ENCODE peak calls at places on chromosomes 13 and 19, in nine cellular contexts. I is lower lobe of right lung, M is heart left ventricle, L is right lobe of liver, A is tibial artery, S is lower leg skin, R is upper lobe of right lung, E is right atrium auricular region, K is breast epithelium. G is an unnamed sample.

GRCh38 chr13:80141114-80141849 is 199.6 kb downstream of the SPRY2 start:
- DNase-seq in I (no peak), M (peak), L (no peak), A (peak), S (no peak), R (no peak), E (no peak), K (peak), G (no peak)

GRCh38 chr13:26021956-26022355 is 29.9 kb downstream of the SHISA2 start:
- DNase-seq in I (no peak), M (no peak), L (no peak), A (no peak), S (no peak), R (no peak), E (no peak), K (no peak), G (no peak)

GRCh38 chr13:48580185-48580803 is 47.4 kb upstream of the RCBTB2 start:
- DNase-seq in I (no peak), M (peak), L (no peak), A (peak), S (peak), R (no peak), E (peak), K (peak), G (no peak)

GRCh38 chr13:23460921-23461320 is 27.4 kb upstream of the SACS start:
- DNase-seq in I (no peak), M (no peak), L (no peak), A (no peak), S (no peak), R (no peak), E (no peak), K (no peak), G (no peak)

GRCh38 chr19:53537523-53538377 is at the start of gene ZNF331:
- DNase-seq in I (peak), M (peak), L (peak), A (peak), S (peak), R (peak), E (peak), K (peak), G (no peak)

GRCh38 chr13:28340272-28340793 is 154.6 kb downstream of the FLT1 start:
- DNase-seq in I (no peak), M (no peak), L (no peak), A (no peak), S (no peak), R (no peak), E (no peak), K (no peak), G (no peak)

GRCh38 chr19:35986664-35987570 is 8.1 kb upstream of the SDHAF1 start:
- DNase-seq in I (peak), M (no peak), L (no peak), A (no peak), S (peak), R (no peak), E (no peak), K (no peak), G (no peak)

GRCh38 chr13:92158335-92158734 is 759.9 kb downstream of the GPC5 start:
- DNase-seq in I (no peak), M (no peak), L (no peak), A (no peak), S (no peak), R (no peak), E (no peak), K (no peak), G (no peak)

GRCh38 chr13:21123956-21124355 is 52.4 kb downstream of the SKA3 start:
- DNase-seq in I (no peak), M (no peak), L (no peak), A (no peak), S (peak), R (no peak), E (no peak), K (no peak), G (no peak)

GRCh38 chr19:48121066-48121465 is 10.4 kb upstream of the PLA2G4C start:
- DNase-seq in I (no peak), M (no peak), L (no peak), A (no peak), S (no peak), R (no peak), E (no peak), K (no peak), G (no peak)

GRCh38 chr13:76189882-76190519 is 553.9 kb downstream of the LMO7 start:
- DNase-seq in I (no peak), M (no peak), L (no peak), A (no peak), S (no peak), R (no peak), E (no peak), K (no peak), G (no peak)

GRCh38 chr13:92187378-92187989 is 789.1 kb downstream of the GPC5 start:
- DNase-seq in I (no peak), M (no peak), L (no peak), A (no peak), S (no peak), R (no peak), E (no peak), K (no peak), G (no peak)

GRCh38 chr13:97921146-97921776 is 32.2 kb upstream of the IPO5 start:
- DNase-seq in I (no peak), M (no peak), L (no peak), A (no peak), S (no peak), R (no peak), E (no peak), K (no peak), G (no peak)

GRCh38 chr19:12833747-12834417 is 497 bp downstream of the RTBDN start:
- DNase-seq in I (no peak), M (no peak), L (no peak), A (no peak), S (no peak), R (peak), E (no peak), K (no peak), G (no peak)

GRCh38 chr19:5192568-5192967 is 148.0 kb downstream of the PTPRS start:
- DNase-seq in I (no peak), M (no peak), L (no peak), A (no peak), S (no peak), R (no peak), E (no peak), K (no peak), G (no peak)

GRCh38 chr13:113105032-113105993 is at the start of gene F7:
- DNase-seq in I (no peak), M (no peak), L (peak), A (no peak), S (no peak), R (no peak), E (no peak), K (no peak), G (no peak)

GRCh38 chr13:39976481-39976880 is 321.0 kb downstream of the COG6 start:
- DNase-seq in I (no peak), M (no peak), L (no peak), A (no peak), S (no peak), R (no peak), E (no peak), K (no peak), G (no peak)

GRCh38 chr19:41412953-41413352 is 14.2 kb downstream of the B3GNT8 start:
- DNase-seq in I (no peak), M (no peak), L (no peak), A (no peak), S (no peak), R (no peak), E (no peak), K (no peak), G (no peak)

GRCh38 chr19:14432817-14433453 is at the start of gene PKN1:
- DNase-seq in I (peak), M (peak), L (peak), A (no peak), S (no peak), R (peak), E (no peak), K (no peak), G (no peak)

GRCh38 chr19:7227735-7228134 is 66.5 kb downstream of the INSR start:
- DNase-seq in I (no peak), M (no peak), L (no peak), A (no peak), S (no peak), R (no peak), E (no peak), K (no peak), G (no peak)

GRCh38 chr13:57787058-57787791 is 155.7 kb downstream of the PCDH17 start:
- DNase-seq in I (no peak), M (no peak), L (no peak), A (no peak), S (no peak), R (no peak), E (no peak), K (no peak), G (no peak)

GRCh38 chr19:48991823-48992570 is 1.1 kb downstream of the GYS1 start:
- DNase-seq in I (peak), M (peak), L (no peak), A (peak), S (peak), R (no peak), E (peak), K (peak), G (no peak)

GRCh38 chr13:44523176-44524017 is 52.7 kb downstream of the TSC22D1 start:
- DNase-seq in I (no peak), M (no peak), L (no peak), A (no peak), S (no peak), R (no peak), E (no peak), K (no peak), G (no peak)

GRCh38 chr13:75797719-75798118 is 161.6 kb downstream of the LMO7 start:
- DNase-seq in I (no peak), M (no peak), L (no peak), A (no peak), S (no peak), R (no peak), E (no peak), K (no peak), G (no peak)

GRCh38 chr13:42728507-42729180 is 52.7 kb upstream of the FAM216B start:
- DNase-seq in I (no peak), M (no peak), L (no peak), A (no peak), S (no peak), R (no peak), E (no peak), K (no peak), G (no peak)

GRCh38 chr19:4817467-4818277 is 13.8 kb downstream of the TICAM1 start:
- DNase-seq in I (no peak), M (no peak), L (no peak), A (no peak), S (no peak), R (no peak), E (no peak), K (no peak), G (no peak)

GRCh38 chr19:51398096-51398704 is 7.8 kb upstream of the C19orf84 start:
- DNase-seq in I (no peak), M (no peak), L (no peak), A (no peak), S (no peak), R (no peak), E (no peak), K (no peak), G (no peak)

GRCh38 chr13:33321686-33322473 is 36.3 kb upstream of the STARD13 start:
- DNase-seq in I (no peak), M (no peak), L (no peak), A (no peak), S (no peak), R (no peak), E (no peak), K (no peak), G (no peak)

GRCh38 chr13:65656740-65657329 is 1573.3 kb downstream of the PCDH9 start:
- DNase-seq in I (no peak), M (no peak), L (no peak), A (no peak), S (no peak), R (no peak), E (no peak), K (no peak), G (no peak)

GRCh38 chr19:45782820-45783785 is 813 bp upstream of the DMPK start:
- DNase-seq in I (no peak), M (peak), L (no peak), A (peak), S (no peak), R (no peak), E (peak), K (peak), G (no peak)

GRCh38 chr13:38954844-38955243 is 35.8 kb downstream of the STOML3 start:
- DNase-seq in I (no peak), M (no peak), L (no peak), A (no peak), S (no peak), R (no peak), E (no peak), K (no peak), G (no peak)

GRCh38 chr13:39321578-39321977 is 281.4 kb downstream of the LHFPL6 start:
- DNase-seq in I (no peak), M (peak), L (no peak), A (no peak), S (no peak), R (no peak), E (peak), K (no peak), G (no peak)

GRCh38 chr13:38223093-38223492 is 126.6 kb upstream of the UFM1 start:
- DNase-seq in I (no peak), M (no peak), L (no peak), A (no peak), S (no peak), R (no peak), E (no peak), K (no peak), G (no peak)

GRCh38 chr19:30221176-30221575 is 151.0 kb upstream of the ZNF536 start:
- DNase-seq in I (no peak), M (no peak), L (no peak), A (peak), S (peak), R (no peak), E (no peak), K (no peak), G (no peak)

GRCh38 chr19:18839465-18840287 is 7.9 kb downstream of the UPF1 start:
- DNase-seq in I (no peak), M (no peak), L (peak), A (no peak), S (no peak), R (no peak), E (no peak), K (no peak), G (no peak)

GRCh38 chr19:7386308-7386707 is 37.6 kb downstream of the ARHGEF18 start:
- DNase-seq in I (peak), M (no peak), L (no peak), A (no peak), S (no peak), R (no peak), E (no peak), K (no peak), G (no peak)

GRCh38 chr19:42436006-42436405 is 6.7 kb downstream of the CXCL17 start:
- DNase-seq in I (no peak), M (no peak), L (no peak), A (no peak), S (no peak), R (no peak), E (no peak), K (no peak), G (no peak)

GRCh38 chr19:1768248-1768647 is 14.9 kb downstream of the ONECUT3 start:
- DNase-seq in I (no peak), M (no peak), L (no peak), A (no peak), S (no peak), R (no peak), E (no peak), K (no peak), G (no peak)
- TF ChIP-seq CTCF in I (no peak), M (no peak), L (no peak), A (no peak), S (no peak), R (no peak), E (no peak), K (no peak), G (no peak)

DNA sequence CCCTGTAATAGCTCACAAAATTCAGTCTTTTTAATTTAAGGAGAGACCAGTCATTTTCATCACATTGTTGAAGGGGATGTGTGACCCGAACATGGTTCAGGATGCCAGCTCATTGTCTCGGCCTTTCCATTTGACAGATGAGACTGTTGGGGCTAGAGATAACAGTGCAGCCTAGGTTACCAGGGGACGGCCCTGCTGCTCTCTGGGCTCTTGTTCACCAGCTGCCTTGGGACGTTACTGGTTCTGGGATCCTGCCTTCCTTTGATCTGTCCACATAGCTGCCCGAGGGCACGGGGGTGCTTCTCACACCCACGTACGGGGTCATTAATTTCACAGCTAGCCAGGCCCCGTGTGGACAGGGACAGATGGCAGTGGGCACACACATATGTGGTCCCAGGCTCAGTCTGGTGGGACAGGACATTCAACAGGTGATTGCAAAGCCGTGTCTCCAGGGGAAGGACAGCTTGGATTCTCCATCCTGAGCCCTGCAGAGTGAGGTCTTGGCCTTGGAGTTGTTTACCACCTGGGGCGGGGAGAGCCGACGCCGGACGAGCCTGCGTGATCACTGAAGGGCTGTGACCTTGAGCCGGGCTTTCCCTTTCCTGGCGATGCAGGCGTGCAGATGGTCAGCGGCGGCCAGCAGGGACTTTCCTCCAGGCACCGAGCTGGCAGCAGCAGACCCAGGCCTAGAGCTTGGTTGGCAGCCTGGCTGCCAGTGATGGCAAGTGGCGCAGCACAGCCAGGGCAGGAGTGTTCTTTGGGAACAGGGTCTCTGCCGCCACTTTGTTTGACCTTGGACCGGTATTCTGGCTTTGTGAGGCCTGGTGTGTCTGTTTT is 26.7 kb upstream of the NPAS1 start:
- DNase-seq in I (no peak), M (peak), L (peak), A (no peak), S (no peak), R (no peak), E (no peak), K (no peak), G (no peak)
- TF ChIP-seq CTCF in I (no peak), M (no peak), L (peak), A (no peak), S (no peak), R (no peak), E (no peak), K (no peak), G (no peak)

DNA sequence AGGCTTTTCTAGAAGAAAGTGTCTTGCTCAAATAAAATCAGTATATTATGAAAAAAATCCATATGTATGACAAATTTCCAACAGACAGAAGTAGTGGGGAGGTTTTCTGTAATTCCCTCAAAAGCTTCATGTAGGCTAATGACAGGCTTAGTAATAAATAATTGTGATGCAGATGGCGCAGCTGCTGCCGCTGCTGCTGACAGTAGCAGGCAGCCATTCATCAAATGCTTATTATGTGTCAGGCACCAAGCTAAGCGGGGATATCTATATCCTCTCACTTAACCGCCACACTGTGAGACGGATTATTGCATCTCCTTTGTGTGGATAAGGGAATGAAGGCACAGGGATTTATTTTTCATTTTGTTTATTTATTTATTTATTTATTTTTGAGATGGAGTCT is 88.1 kb downstream of the MAP4K1 start:
- DNase-seq in I (no peak), M (no peak), L (no peak), A (no peak), S (no peak), R (no peak), E (no peak), K (no peak), G (no peak)
- TF ChIP-seq CTCF in I (no peak), M (no peak), L (no peak), A (no peak), S (no peak), R (no peak), E (no peak), K (no peak), G (no peak)

GRCh38 chr19:55528030-55528801 is 8.7 kb downstream of the SBK2 start:
- DNase-seq in I (no peak), M (no peak), L (no peak), A (no peak), S (no peak), R (no peak), E (no peak), K (no peak), G (no peak)
- TF ChIP-seq CTCF in I (no peak), M (no peak), L (no peak), A (no peak), S (no peak), R (no peak), E (no peak), K (no peak), G (no peak)

DNA sequence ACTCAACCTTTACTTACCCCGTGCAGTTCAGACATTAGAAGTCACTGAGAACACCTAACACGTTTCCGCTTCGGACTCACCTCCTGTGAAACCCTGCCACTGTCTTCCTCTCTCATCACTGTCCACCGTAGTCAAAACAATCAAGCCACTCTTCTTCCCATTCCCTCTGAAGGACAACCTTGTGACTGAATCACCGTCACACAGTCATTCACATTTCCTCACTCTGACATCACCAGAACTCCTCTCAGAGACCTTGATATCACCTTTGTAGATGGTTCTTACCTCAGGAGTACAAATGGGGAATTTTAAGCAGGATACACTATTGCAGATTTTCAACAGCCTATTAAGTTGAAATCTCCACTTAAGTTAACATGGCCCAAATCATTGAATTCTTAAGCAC is 1.3 kb upstream of the KBTBD6 start:
- DNase-seq in I (no peak), M (no peak), L (no peak), A (no peak), S (no peak), R (no peak), E (no peak), K (no peak), G (no peak)
- TF ChIP-seq CTCF in I (no peak), M (no peak), L (no peak), A (no peak), S (no peak), R (no peak), E (no peak), K (no peak), G (no peak)

GRCh38 chr13:104111031-104111430 is 1044.8 kb upstream of the SLC10A2 start:
- DNase-seq in I (no peak), M (no peak), L (no peak), A (no peak), S (no peak), R (no peak), E (no peak), K (no peak), G (no peak)

GRCh38 chr13:104105418-104106355 is 1039.5 kb upstream of the SLC10A2 start:
- DNase-seq in I (no peak), M (no peak), L (no peak), A (no peak), S (no peak), R (no peak), E (no peak), K (peak), G (no peak)

GRCh38 chr13:104106705-104107393 is 1040.6 kb upstream of the SLC10A2 start:
- DNase-seq in I (no peak), M (no peak), L (no peak), A (no peak), S (no peak), R (no peak), E (no peak), K (no peak), G (no peak)
- TF ChIP-seq CTCF in I (no peak), M (no peak), L (no peak), A (no peak), S (no peak), R (no peak), E (no peak), K (no peak), G (no peak)